ENCODE peak calls at places on chromosome 19, in eight cellular contexts. I is heart left ventricle; P is AG09319; N is NCI-H1436 treated with DMSO at 0.1 percent for 48 hours; U is HCT116; W is stimulated activated CD4-positive, alpha-beta T cell treated with anti-CD3 and anti-CD28 coated beads, Interleukin-12 subunit alpha, Interleukin-12 subunit beta, amount 100 ng/mL, for 4 hours; X is NCI-H82; Y is aorta. J is an unnamed sample.
A peak's percentile ranks its signal among the peaks of the same experiment; 100 is the strongest.

GRCh38 chr19:33255781-33256180 is 30.1 kb upstream of the SLC7A10 start:
- DNase-seq in I (no peak), W (no peak), X (no peak), P (no peak), U (no peak), N (no peak), Y (no peak), J (no peak)

GRCh38 chr19:19866599-19867248 is 1.0 kb downstream of the ZNF253 start:
- DNase-seq in P (no peak), U (no peak), N (no peak), W (peak; percentile 26), Y (no peak), I (no peak), X (peak; percentile 72), J (no peak)

GRCh38 chr19:53865918-53866696 is 1.6 kb upstream of the MYADM start:
- DNase-seq in N (no peak), W (peak; percentile 44), I (peak; percentile 93), U (peak; percentile 60), P (no peak), Y (peak; percentile 88), X (peak; percentile 17), J (no peak)

GRCh38 chr19:44752816-44753618 is 4.5 kb downstream of the BCL3 start:
- DNase-seq in X (peak; percentile 86), W (peak; percentile 87), I (peak; percentile 95), N (no peak), U (no peak), Y (peak; percentile 98), P (peak; percentile 92), J (peak; percentile 54)

GRCh38 chr19:6023085-6023682 is 45.2 kb upstream of the RANBP3 start:
- DNase-seq in P (no peak), I (peak; percentile 62), W (no peak), U (no peak), N (no peak), Y (peak; percentile 49), X (no peak), J (no peak)

GRCh38 chr19:28980236-28980868 is 232.6 kb downstream of the UQCRFS1 start:
- DNase-seq in N (no peak), U (no peak), I (no peak), W (no peak), X (no peak), Y (no peak), P (no peak), J (no peak)

GRCh38 chr19:2610637-2611482 is 91.6 kb downstream of the GNG7 start:
- DNase-seq in Y (peak; percentile 96), I (peak; percentile 97), U (peak; percentile 59), N (peak; percentile 12), P (peak; percentile 78), W (peak; percentile 91), X (peak; percentile 77), J (no peak)

GRCh38 chr19:41808663-41809566 is 12.5 kb downstream of the CEACAM3 start:
- DNase-seq in Y (peak; percentile 72), X (no peak), U (no peak), W (no peak), N (no peak), P (no peak), I (peak; percentile 68), J (no peak)

GRCh38 chr19:38685666-38686529 is 38.4 kb downstream of the ACTN4 start:
- DNase-seq in X (peak; percentile 91), U (peak; percentile 28), N (no peak), Y (no peak), W (no peak), I (no peak), P (no peak), J (no peak)

J was measured in Panc1.